ENCODE peak calls at places on chromosomes 4 and X, in five cellular contexts. G is neural progenitor cell, Y is body of pancreas, P is mammary epithelial cell, J is Karpas-422. C is an unnamed sample. For H3K4me1, the result is how much of the 10 kb centered on the place peaks cover.

GRCh38 chrX:48683411-48683982 is at the start of gene WAS:
- DNase-seq in G (no peak), Y (no peak), P (no peak), J (peak), C (no peak)

GRCh38 chrX:54714424-54714823 is 83.6 kb downstream of the ITIH6 start:
- DNase-seq in G (no peak), Y (no peak), P (no peak), J (no peak), C (no peak)

GRCh38 chr4:3871181-3871852 is 105.1 kb downstream of the ADRA2C start:
- DNase-seq in G (peak), Y (peak), P (no peak), J (no peak), C (no peak)

GRCh38 chr4:153987291-153987690 is 198.4 kb upstream of the SFRP2 start:
- DNase-seq in G (no peak), Y (no peak), P (peak), J (no peak), C (no peak)

GRCh38 chr4:174457468-174457867 is 64.8 kb downstream of the HPGD start:
- DNase-seq in G (no peak), Y (no peak), P (no peak), J (no peak), C (no peak)

GRCh38 chrX:133909888-133910287 is 75.5 kb downstream of the GPC3 start:
- DNase-seq in G (no peak), Y (no peak), P (no peak), J (no peak), C (no peak)

GRCh38 chrX:34350552-34350951 is 218.4 kb upstream of the FAM47A start:
- DNase-seq in G (no peak), Y (no peak), P (no peak), J (no peak), C (no peak)

GRCh38 chr4:13328591-13328990 is 155.5 kb downstream of the RAB28 start:
- DNase-seq in G (no peak), Y (no peak), P (peak), J (no peak), C (no peak)

GRCh38 chr4:5852806-5853205 is 40.1 kb downstream of the CRMP1 start:
- DNase-seq in G (no peak), Y (no peak), P (no peak), J (no peak), C (no peak)

GRCh38 chr4:16066586-16067128 is 17.2 kb downstream of the PROM1 start:
- DNase-seq in G (no peak), Y (no peak), P (no peak), J (no peak), C (peak)

GRCh38 chrX:49030283-49030682 is 12.9 kb downstream of the TFE3 start:
- DNase-seq in G (no peak), Y (no peak), P (no peak), J (no peak), C (no peak)

GRCh38 chr4:5753766-5754528 is 42.9 kb downstream of the EVC start:
- DNase-seq in G (no peak), Y (no peak), P (peak), J (no peak), C (no peak)

GRCh38 chr4:111837761-111838160 is 307.5 kb upstream of the FAM241A start:
- DNase-seq in G (no peak), Y (no peak), P (peak), J (no peak), C (no peak)

GRCh38 chr4:12486995-12487394 is 997.1 kb downstream of the RAB28 start:
- DNase-seq in G (no peak), Y (no peak), P (no peak), J (no peak), C (no peak)

GRCh38 chrX:131791608-131792355 is 231.3 kb upstream of the STK26 start:
- DNase-seq in G (no peak), Y (peak), P (no peak), J (no peak), C (no peak)

DNA sequence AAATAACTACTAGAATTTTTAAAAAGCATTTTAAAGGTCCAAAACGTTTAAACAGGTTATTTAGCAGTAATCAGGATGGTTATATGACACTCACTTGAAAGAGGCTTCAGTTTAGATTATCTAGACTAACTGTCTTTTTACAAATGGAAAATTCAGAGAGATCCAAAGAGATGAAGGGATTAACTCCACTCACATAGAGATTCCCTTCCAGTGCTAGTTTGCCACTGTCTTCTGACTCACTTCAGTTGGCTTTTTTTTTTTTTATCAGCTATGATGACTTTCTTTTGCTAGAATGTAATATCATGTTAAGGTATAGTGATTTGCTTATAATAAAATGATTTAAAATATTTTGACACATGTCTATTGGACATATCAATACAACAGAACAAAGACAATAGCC is 43.8 kb downstream of the GALNT7 start:
- DNase-seq in G (no peak), Y (no peak), P (no peak), J (no peak), C (no peak)
- H3K4me3 ChIP-seq in G (no peak), Y (no peak), P (no peak), J (no peak), C (no peak)

GRCh38 chr4:88429401-88429800 is 27.5 kb upstream of the HERC5 start:
- DNase-seq in G (no peak), Y (no peak), P (peak), J (no peak), C (no peak)
- H3K4me1 ChIP-seq in G (under half), Y (under half), P (under half), J (under half), C (under half)

DNA sequence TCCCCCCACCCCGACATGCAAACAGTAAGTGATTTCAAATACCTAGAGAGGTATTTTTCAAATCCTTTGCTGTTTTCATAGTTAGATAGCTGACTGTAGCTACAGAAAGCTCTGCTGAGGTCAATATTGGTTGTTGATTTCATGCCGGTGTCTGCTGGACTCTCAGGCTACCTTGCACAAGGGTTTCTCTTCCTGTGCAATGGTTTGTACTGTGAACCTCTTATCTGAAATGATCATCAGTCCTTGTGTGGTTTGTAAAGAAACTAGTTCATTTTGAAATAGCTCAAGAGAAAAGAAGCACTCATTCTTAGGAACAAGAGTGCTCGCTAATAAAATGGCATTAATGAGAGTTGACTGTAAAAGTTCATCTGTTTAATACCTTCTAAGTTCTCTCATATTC is 2.1 kb downstream of the MTM1 start:
- DNase-seq in G (no peak), Y (no peak), P (peak), J (no peak), C (no peak)
- H3K4me3 ChIP-seq in G (no peak), Y (no peak), P (no peak), J (no peak), C (no peak)

GRCh38 chr4:145736241-145736831 is 56.4 kb downstream of the C4orf51 start:
- DNase-seq in G (no peak), Y (peak), P (no peak), J (no peak), C (peak)
- H3K4me1 ChIP-seq in G (under half), Y (under half), P (under half), J (under half), C (half or more)

DNA sequence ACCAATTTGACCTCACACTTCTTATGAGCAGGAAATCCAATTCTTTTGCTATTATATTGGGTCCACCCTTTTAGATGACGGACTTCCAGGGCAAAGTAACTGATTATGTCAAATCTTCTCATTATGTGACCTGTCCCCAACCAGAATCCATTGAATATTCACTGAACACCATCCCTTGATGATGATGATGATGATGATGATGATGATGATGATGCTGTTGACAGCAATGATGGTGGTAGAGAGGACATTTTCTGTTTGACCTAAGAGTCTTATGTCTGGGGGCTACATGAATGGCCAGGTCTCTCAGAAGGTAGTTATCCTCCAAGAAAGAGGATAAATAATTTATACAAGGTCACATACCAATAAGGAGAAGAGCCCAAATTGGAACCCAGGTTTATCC is 5.2 kb downstream of the TCEAL8 start:
- DNase-seq in G (no peak), Y (no peak), P (no peak), J (no peak), C (no peak)
- H3K4me3 ChIP-seq in G (no peak), Y (no peak), P (no peak), J (no peak), C (no peak)